ENCODE peak calls at places on chromosome 7, in four cellular contexts. One of them, this sample, is unnamed.
A peak's percentile ranks its signal among the peaks of the same experiment; 100 is the strongest.

GRCh38 chr7:101094791-101095375 is 9.6 kb downstream of the TRIM56 start:
- DNase-seq in RWPE1: no peak
- DNase-seq in AG04450: peak; percentile 29
- DNase-seq in CD8-positive, alpha-beta T cell: no peak
- DNase-seq in this sample: no peak

GRCh38 chr7:151756076-151756731 is 120.7 kb downstream of the PRKAG2 start:
- DNase-seq in AG04450: no peak
- DNase-seq in RWPE1: peak; percentile 46
- DNase-seq in CD8-positive, alpha-beta T cell: peak; percentile 71
- DNase-seq in this sample: no peak

GRCh38 chr7:134478707-134479106 is 19.8 kb upstream of the AKR1B1 start:
- DNase-seq in AG04450: no peak
- DNase-seq in CD8-positive, alpha-beta T cell: no peak
- DNase-seq in RWPE1: no peak
- DNase-seq in this sample: no peak

GRCh38 chr7:157521061-157521731 is 184.4 kb downstream of the DNAJB6 start:
- DNase-seq in AG04450: no peak
- DNase-seq in CD8-positive, alpha-beta T cell: peak; percentile 35
- DNase-seq in RWPE1: no peak
- DNase-seq in this sample: no peak

GRCh38 chr7:6226194-6226799 is 46.1 kb downstream of the CYTH3 start:
- DNase-seq in AG04450: peak; percentile 82
- DNase-seq in CD8-positive, alpha-beta T cell: no peak
- DNase-seq in RWPE1: no peak
- DNase-seq in this sample: no peak

GRCh38 chr7:99031496-99031895 is 112.4 kb downstream of the SMURF1 start:
- DNase-seq in AG04450: no peak
- DNase-seq in RWPE1: no peak
- DNase-seq in CD8-positive, alpha-beta T cell: no peak
- DNase-seq in this sample: no peak

GRCh38 chr7:69067397-69067796 is 530.9 kb upstream of the AUTS2 start:
- DNase-seq in CD8-positive, alpha-beta T cell: no peak
- DNase-seq in RWPE1: no peak
- DNase-seq in AG04450: no peak
- DNase-seq in this sample: peak; percentile 10

GRCh38 chr7:125459038-125459437 is 529.4 kb upstream of the POT1 start:
- DNase-seq in AG04450: no peak
- DNase-seq in RWPE1: no peak
- DNase-seq in CD8-positive, alpha-beta T cell: no peak
- DNase-seq in this sample: no peak

GRCh38 chr7:34759477-34760125 is 101.6 kb downstream of the NPSR1 start:
- DNase-seq in RWPE1: peak; percentile 47
- DNase-seq in AG04450: no peak
- DNase-seq in CD8-positive, alpha-beta T cell: no peak
- DNase-seq in this sample: no peak

GRCh38 chr7:121286742-121287699 is 41.8 kb upstream of the WNT16 start:
- DNase-seq in AG04450: no peak
- DNase-seq in CD8-positive, alpha-beta T cell: no peak
- DNase-seq in RWPE1: peak; percentile 15
- DNase-seq in this sample: no peak

GRCh38 chr7:74023037-74023436 is 4.9 kb upstream of the ELN start:
- DNase-seq in CD8-positive, alpha-beta T cell: no peak
- DNase-seq in RWPE1: peak; percentile 82
- DNase-seq in AG04450: no peak
- DNase-seq in this sample: no peak

GRCh38 chr7:115269486-115269885 is 347.6 kb downstream of the MDFIC start:
- DNase-seq in CD8-positive, alpha-beta T cell: no peak
- DNase-seq in RWPE1: no peak
- DNase-seq in AG04450: no peak
- DNase-seq in this sample: no peak

GRCh38 chr7:40267583-40267982 is 132.8 kb downstream of the SUGCT start:
- DNase-seq in CD8-positive, alpha-beta T cell: no peak
- DNase-seq in AG04450: no peak
- DNase-seq in RWPE1: no peak
- DNase-seq in this sample: no peak

GRCh38 chr7:145665499-145666258 is 450.9 kb upstream of the CNTNAP2 start:
- DNase-seq in AG04450: no peak
- DNase-seq in RWPE1: no peak
- DNase-seq in CD8-positive, alpha-beta T cell: no peak
- DNase-seq in this sample: no peak

GRCh38 chr7:45610019-45610418 is 35.9 kb downstream of the ADCY1 start:
- DNase-seq in RWPE1: no peak
- DNase-seq in CD8-positive, alpha-beta T cell: peak; percentile 25
- DNase-seq in AG04450: no peak
- DNase-seq in this sample: no peak

GRCh38 chr7:122455108-122455507 is 150.6 kb upstream of the FEZF1 start:
- DNase-seq in AG04450: no peak
- DNase-seq in RWPE1: no peak
- DNase-seq in CD8-positive, alpha-beta T cell: no peak
- DNase-seq in this sample: no peak

GRCh38 chr7:11332186-11332864 is 358.7 kb downstream of the PHF14 start:
- DNase-seq in RWPE1: no peak
- DNase-seq in CD8-positive, alpha-beta T cell: no peak
- DNase-seq in AG04450: no peak
- DNase-seq in this sample: no peak

GRCh38 chr7:103918928-103919868 is 70.3 kb downstream of the RELN start:
- DNase-seq in AG04450: no peak
- DNase-seq in CD8-positive, alpha-beta T cell: no peak
- DNase-seq in RWPE1: no peak
- DNase-seq in this sample: no peak

GRCh38 chr7:77450054-77450453 is 33.9 kb upstream of the GSAP start:
- DNase-seq in AG04450: no peak
- DNase-seq in RWPE1: no peak
- DNase-seq in CD8-positive, alpha-beta T cell: no peak
- DNase-seq in this sample: no peak
- H3K27ac ChIP-seq in AG04450: no peak overlapping the region
- H3K27ac ChIP-seq in RWPE1: no peak overlapping the region
- H3K27ac ChIP-seq in CD8-positive, alpha-beta T cell: no peak overlapping the region
- H3K27ac ChIP-seq in this sample: no peak overlapping the region

GRCh38 chr7:81500631-81501030 is 269.2 kb downstream of the HGF start:
- DNase-seq in AG04450: no peak
- DNase-seq in CD8-positive, alpha-beta T cell: no peak
- DNase-seq in RWPE1: no peak
- DNase-seq in this sample: no peak
- H3K27ac ChIP-seq in AG04450: no peak overlapping the region
- H3K27ac ChIP-seq in CD8-positive, alpha-beta T cell: no peak overlapping the region
- H3K27ac ChIP-seq in RWPE1: no peak overlapping the region
- H3K27ac ChIP-seq in this sample: no peak overlapping the region

DNA sequence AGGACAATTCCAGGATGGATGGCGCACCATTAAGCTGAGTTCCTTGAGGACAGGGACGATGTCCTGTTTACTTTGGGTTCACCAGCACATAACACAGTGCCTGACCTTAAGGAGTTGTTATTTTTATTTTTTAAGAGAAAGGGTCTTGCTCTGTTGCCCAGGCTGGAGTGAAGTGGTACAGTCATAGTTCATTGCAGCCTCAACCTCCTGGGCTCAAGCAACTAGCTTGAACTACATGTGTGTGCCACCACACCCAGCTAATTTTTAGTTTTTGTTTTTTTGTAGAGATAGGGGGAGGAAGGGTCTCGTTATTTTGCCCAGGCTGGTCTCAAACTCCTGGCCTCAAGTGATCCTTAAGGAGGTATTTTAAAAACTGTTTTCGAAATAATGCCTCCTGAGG is 1.7 kb upstream of the CALU start:
- DNase-seq in AG04450: no peak
- DNase-seq in CD8-positive, alpha-beta T cell: no peak
- DNase-seq in RWPE1: no peak
- DNase-seq in this sample: peak; percentile 24
- H3K27ac ChIP-seq in AG04450: peak overlapping the region; percentile 98
- H3K27ac ChIP-seq in CD8-positive, alpha-beta T cell: no peak overlapping the region
- H3K27ac ChIP-seq in RWPE1: no peak overlapping the region
- H3K27ac ChIP-seq in this sample: peak overlapping the region; percentile 99

GRCh38 chr7:26153246-26153822 is 1.3 kb downstream of the NFE2L3 start:
- DNase-seq in CD8-positive, alpha-beta T cell: no peak
- DNase-seq in AG04450: no peak
- DNase-seq in RWPE1: no peak
- DNase-seq in this sample: no peak

GRCh38 chr7:26151650-26151952 is 397 bp upstream of the NFE2L3 start:
- DNase-seq in CD8-positive, alpha-beta T cell: no peak
- DNase-seq in AG04450: no peak
- DNase-seq in RWPE1: no peak
- DNase-seq in this sample: no peak

GRCh38 chr7:26151953-26152781 is at the start of gene NFE2L3:
- DNase-seq in CD8-positive, alpha-beta T cell: peak; percentile 87
- DNase-seq in AG04450: no peak
- DNase-seq in RWPE1: peak; percentile 78
- DNase-seq in this sample: no peak

GRCh38 chr7:26155531-26156375 is 3.8 kb downstream of the NFE2L3 start:
- DNase-seq in AG04450: no peak
- DNase-seq in CD8-positive, alpha-beta T cell: no peak
- DNase-seq in RWPE1: no peak
- DNase-seq in this sample: no peak

DNA sequence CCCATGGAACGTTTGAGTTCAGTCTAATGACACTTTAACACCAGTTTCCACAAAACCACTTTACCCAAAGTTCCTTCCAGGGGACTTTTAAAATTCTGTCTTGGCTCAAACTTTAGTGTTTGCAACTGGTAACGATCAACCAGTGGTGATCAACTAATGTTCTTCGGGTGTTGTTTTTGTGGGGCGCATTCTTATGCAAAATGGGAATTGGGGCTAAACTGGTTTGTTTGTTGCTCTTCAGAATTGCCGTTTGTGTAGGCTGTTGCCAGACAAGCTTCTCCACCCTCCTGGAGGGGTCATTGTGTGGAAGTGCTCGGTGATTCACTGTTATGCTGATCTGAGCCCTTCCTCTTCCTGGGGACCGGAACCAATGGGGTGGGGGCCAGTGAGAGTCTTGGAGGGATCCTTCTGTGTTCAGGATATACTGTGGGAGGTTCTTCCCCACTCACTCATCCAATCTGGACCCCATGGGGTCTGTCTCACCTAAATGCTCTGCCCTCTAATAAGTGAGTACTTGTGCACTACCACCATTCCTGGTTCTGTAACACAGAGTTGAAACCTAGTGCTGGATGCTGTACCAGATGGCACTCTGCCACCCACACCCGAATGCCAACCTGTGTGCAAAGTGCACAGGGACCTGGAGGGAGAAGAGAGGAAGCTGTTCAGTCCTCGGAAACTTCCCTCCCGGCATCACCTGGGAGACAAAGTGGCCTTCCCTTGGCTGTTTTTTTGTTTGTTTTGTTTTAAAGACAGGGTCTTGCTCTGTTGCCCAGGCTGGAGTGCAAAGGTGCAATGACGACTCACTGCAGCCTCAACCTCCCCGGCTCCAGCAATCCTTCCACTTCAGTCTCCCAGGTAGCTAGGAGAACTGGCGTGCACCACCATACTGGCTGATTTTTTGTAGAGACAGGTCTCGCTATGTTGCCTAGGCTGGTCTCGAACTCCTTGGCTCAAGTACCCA is 2.1 kb downstream of the NFE2L3 start:
- DNase-seq in RWPE1: no peak
- DNase-seq in AG04450: no peak
- DNase-seq in CD8-positive, alpha-beta T cell: no peak
- DNase-seq in this sample: no peak
- H3K27ac ChIP-seq in RWPE1: no peak overlapping the region
- H3K27ac ChIP-seq in AG04450: peak overlapping the region; percentile 85
- H3K27ac ChIP-seq in CD8-positive, alpha-beta T cell: no peak overlapping the region
- H3K27ac ChIP-seq in this sample: no peak overlapping the region

This sample was measured in esophagus muscularis mucosa.